ENCODE peak calls at places on chromosomes 12 and 14, in eight cellular contexts. R is SK-N-SH, E is HCT116, T is OCI-LY7, X is hepatocyte, J is MM.1S, U is PC-3, O is GM23338. L is an unnamed sample.
A peak's percentile ranks its signal among the peaks of the same experiment; 100 is the strongest.

GRCh38 chr12:32603858-32604257 is 75.2 kb upstream of the DNM1L start:
- DNase-seq in T (no peak), J (no peak), U (peak; percentile 1), X (no peak), E (no peak), R (no peak), O (no peak), L (no peak)

GRCh38 chr14:52395728-52396127 is 81.6 kb downstream of the PTGER2 start:
- DNase-seq in J (no peak), T (no peak), X (no peak), R (no peak), U (no peak), E (no peak), O (no peak), L (no peak)

GRCh38 chr12:13666806-13667205 is 314.6 kb downstream of the GRIN2B start:
- DNase-seq in T (no peak), R (no peak), X (peak; percentile 13), O (no peak), U (no peak), J (no peak), E (no peak), L (no peak)

GRCh38 chr12:78229491-78230209 is 399.0 kb downstream of the NAV3 start:
- DNase-seq in T (peak; percentile 60), J (peak; percentile 79), U (peak; percentile 83), R (peak; percentile 13), E (peak; percentile 44), O (peak; percentile 83), X (peak; percentile 51), L (no peak)

GRCh38 chr14:94317259-94317658 is 5.9 kb downstream of the SERPINA6 start:
- DNase-seq in E (no peak), U (no peak), X (peak; percentile 79), J (no peak), R (no peak), O (no peak), T (no peak), L (no peak)

GRCh38 chr12:125193798-125194562 is 128.7 kb downstream of the AACS start:
- DNase-seq in X (no peak), O (peak; percentile 54), U (peak; percentile 48), R (peak; percentile 65), E (no peak), J (no peak), T (no peak), L (no peak)

GRCh38 chr14:20499881-20500280 is 5.5 kb upstream of the RNASE10 start:
- DNase-seq in R (no peak), J (no peak), O (no peak), T (no peak), E (no peak), U (no peak), X (no peak), L (no peak)

GRCh38 chr12:120713861-120714482 is 3.7 kb downstream of the UNC119B start:
- DNase-seq in J (peak; percentile 69), X (peak; percentile 93), U (peak; percentile 88), O (peak; percentile 97), R (peak; percentile 77), E (peak; percentile 63), T (peak; percentile 92), L (peak; percentile 55)

GRCh38 chr12:81330480-81330879 is 252.6 kb downstream of the ACSS3 start:
- DNase-seq in J (no peak), T (no peak), R (no peak), E (no peak), O (peak; percentile 13), U (no peak), X (no peak), L (no peak)

GRCh38 chr12:2384533-2385328 is 331.9 kb downstream of the CACNA1C start:
- DNase-seq in T (no peak), R (no peak), E (no peak), X (peak; percentile 77), U (no peak), O (no peak), J (no peak), L (no peak)

DNA sequence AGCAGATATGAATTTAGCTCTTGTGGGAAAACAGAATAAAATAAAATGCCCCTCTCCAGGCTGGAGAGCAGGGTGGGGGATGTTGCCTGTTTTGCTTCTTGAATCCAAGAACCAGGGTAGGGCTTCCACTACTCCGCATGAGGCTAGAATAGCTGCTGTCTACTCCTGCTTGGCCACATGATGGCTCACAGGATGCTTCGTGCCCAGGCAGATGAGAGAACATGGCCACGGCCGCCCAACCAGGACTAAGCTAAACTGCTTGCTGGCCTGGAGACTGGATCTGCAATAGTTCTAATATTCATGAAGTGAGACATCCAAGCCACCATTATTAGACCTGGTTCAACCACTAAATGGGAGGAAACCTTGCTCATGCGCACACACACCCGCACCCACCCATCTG is 122.2 kb upstream of the METAP2 start:
- DNase-seq in E (no peak), X (no peak), J (no peak), O (peak; percentile 36), T (no peak), R (no peak), U (no peak), L (no peak)
- TF ChIP-seq CTCF in E (no peak), X (no peak), J (no peak), O (no peak), T (no peak), R (no peak), U (no peak), L (no peak)

GRCh38 chr14:57071639-57072038 is 197.1 kb downstream of the EXOC5 start:
- DNase-seq in R (no peak), X (no peak), O (no peak), E (no peak), T (no peak), U (no peak), J (no peak), L (no peak)
- H3K4me2 ChIP-seq in R (no peak overlapping the region), X (no peak overlapping the region), O (no peak overlapping the region), E (no peak overlapping the region), T (no peak overlapping the region), U (no peak overlapping the region), J (no peak overlapping the region), L (no peak overlapping the region)

GRCh38 chr12:116892741-116893140 is 11.5 kb upstream of the HRK start:
- DNase-seq in O (no peak), T (no peak), R (no peak), J (no peak), U (no peak), X (no peak), E (no peak), L (no peak)
- H3K9me2 ChIP-seq in O (no peaks in the 10 kb centered on the region), T (no peaks in the 10 kb centered on the region), R (no peaks in the 10 kb centered on the region), J (no peaks in the 10 kb centered on the region), U (no peaks in the 10 kb centered on the region), X (no peaks in the 10 kb centered on the region), E (no peaks in the 10 kb centered on the region), L (no peaks in the 10 kb centered on the region)

GRCh38 chr12:73935817-73936216 is 601.8 kb upstream of the ATXN7L3B start:
- DNase-seq in R (no peak), X (peak; percentile 37), J (peak; percentile 27), E (peak; percentile 24), U (peak; percentile 57), T (peak; percentile 14), O (peak; percentile 61), L (no peak)
- TF ChIP-seq CTCF in R (peak; percentile 48), X (peak; percentile 54), J (peak; percentile 47), E (peak; percentile 37), U (peak; percentile 68), T (peak; percentile 64), O (peak; percentile 56), L (peak; percentile 65)

GRCh38 chr12:99154264-99154982 is 493.1 kb upstream of the GARIN6 start:
- DNase-seq in U (no peak), J (no peak), X (no peak), O (peak; percentile 40), E (no peak), R (no peak), T (no peak), L (no peak)
- H3K4me2 ChIP-seq in U (no peak overlapping the region), J (no peak overlapping the region), X (no peak overlapping the region), O (peak overlapping the region; percentile 68), E (no peak overlapping the region), R (no peak overlapping the region), T (no peak overlapping the region), L (no peak overlapping the region)

GRCh38 chr12:117486840-117487659 is 125.6 kb upstream of the NOS1 start:
- DNase-seq in J (no peak), O (no peak), E (peak; percentile 80), T (no peak), X (peak; percentile 50), U (peak; percentile 97), R (no peak), L (peak; percentile 50)
- H3K9me2 ChIP-seq in J (no peaks in the 10 kb centered on the region), O (no peaks in the 10 kb centered on the region), E (no peaks in the 10 kb centered on the region), T (no peaks in the 10 kb centered on the region), X (no peaks in the 10 kb centered on the region), U (no peaks in the 10 kb centered on the region), R (no peaks in the 10 kb centered on the region), L (no peaks in the 10 kb centered on the region)

GRCh38 chr12:104655059-104655609 is 198.4 kb downstream of the CHST11 start:
- DNase-seq in O (peak; percentile 37), E (no peak), R (no peak), J (no peak), U (no peak), X (no peak), T (no peak), L (no peak)

GRCh38 chr12:104651812-104652211 is 195.1 kb downstream of the CHST11 start:
- DNase-seq in X (no peak), O (no peak), E (no peak), T (no peak), J (no peak), U (no peak), R (no peak), L (no peak)

GRCh38 chr12:104652910-104653309 is 196.2 kb downstream of the CHST11 start:
- DNase-seq in U (no peak), R (no peak), E (no peak), T (no peak), O (no peak), J (no peak), X (no peak), L (no peak)

GRCh38 chr12:104656383-104656782 is 199.6 kb downstream of the CHST11 start:
- DNase-seq in X (no peak), O (no peak), T (no peak), R (no peak), J (no peak), E (no peak), U (no peak), L (no peak)

GRCh38 chr12:104653730-104654328 is 197.1 kb downstream of the CHST11 start:
- DNase-seq in T (peak; percentile 62), R (no peak), O (peak; percentile 84), X (no peak), E (no peak), J (no peak), U (peak; percentile 37), L (no peak)
- TF ChIP-seq CTCF in T (peak; percentile 80), R (peak; percentile 43), O (peak; percentile 70), X (no peak), E (peak; percentile 77), J (peak; percentile 34), U (peak; percentile 68), L (peak; percentile 59)

DNA sequence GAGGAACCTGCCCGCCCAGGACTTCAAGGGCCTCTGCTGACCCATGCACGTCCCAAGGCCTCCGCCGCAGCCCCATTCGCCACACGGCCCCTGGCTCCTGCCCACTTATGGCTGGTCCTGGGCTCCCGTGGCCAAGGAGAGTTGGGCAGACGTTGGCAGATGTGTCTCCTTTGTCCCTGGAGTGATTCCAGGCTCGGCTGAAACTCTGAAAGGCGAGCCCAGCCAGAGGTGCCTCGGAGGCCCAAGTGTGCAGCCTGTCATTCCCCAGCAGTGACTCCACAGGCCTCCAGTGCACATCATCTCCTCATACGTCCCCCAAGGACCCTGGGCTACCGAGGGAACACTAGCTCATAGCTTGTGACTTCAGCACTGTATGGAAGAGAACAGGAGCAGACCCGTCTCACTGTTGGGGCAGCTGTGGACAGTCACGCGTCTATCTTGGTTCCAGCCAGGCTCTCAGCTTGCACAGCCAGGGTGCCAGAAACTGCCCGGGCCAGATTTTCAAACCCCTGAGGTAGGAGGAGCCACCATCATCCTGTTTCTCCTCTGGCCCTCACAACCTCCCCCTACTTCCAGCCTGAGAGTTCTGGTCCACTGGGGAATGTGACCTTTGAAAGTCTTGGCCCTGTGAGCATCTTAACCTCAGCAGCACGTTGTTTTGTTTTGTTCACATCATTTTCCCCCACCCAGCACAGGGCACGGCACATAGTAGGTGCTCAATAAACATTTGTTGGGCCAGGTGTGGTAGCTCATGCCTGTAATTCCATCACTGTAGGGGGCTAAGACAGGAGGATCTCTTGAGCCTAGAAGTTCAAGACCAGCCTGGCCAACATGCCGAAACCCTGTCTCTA is 50.2 kb downstream of the PSMA6 start:
- DNase-seq in T (no peak), U (no peak), R (no peak), X (no peak), J (no peak), E (no peak), O (no peak), L (peak; percentile 25)
- H3K4me2 ChIP-seq in T (no peak overlapping the region), U (peak overlapping the region; percentile 27), R (peak overlapping the region; percentile 10), X (peak overlapping the region; percentile 23), J (no peak overlapping the region), E (peak overlapping the region; percentile 50), O (no peak overlapping the region), L (peak overlapping the region; percentile 67)